ENCODE peak calls at places on chromosome 12, in six cellular contexts. S is NCI-H2107, G is mucosa of gallbladder, U is heart left ventricle, J is HuH-7.5, Q is NCI-H510A. L is an unnamed sample.

GRCh38 chr12:67957383-67957782 is 31.9 kb upstream of the IFNG-AS1 start:
- DNase-seq in J (no peak), S (no peak), U (no peak), G (no peak), Q (peak), L (no peak)

GRCh38 chr12:119835068-119835467 is 42.1 kb downstream of the CIT start:
- DNase-seq in S (no peak), J (no peak), Q (no peak), U (no peak), G (no peak), L (peak)

GRCh38 chr12:17352164-17352563 is 737.8 kb downstream of the RERGL start:
- DNase-seq in Q (no peak), G (no peak), J (no peak), S (no peak), U (no peak), L (no peak)

GRCh38 chr12:54306925-54307731 is 6.3 kb upstream of the NFE2 start:
- DNase-seq in Q (no peak), G (peak), S (no peak), J (no peak), U (peak), L (peak)

GRCh38 chr12:57793920-57794319 is 11.3 kb downstream of the TSFM start:
- DNase-seq in J (no peak), S (no peak), G (no peak), Q (no peak), U (no peak), L (peak)

GRCh38 chr12:41514050-41514449 is 325.9 kb downstream of the PDZRN4 start:
- DNase-seq in Q (peak), G (no peak), S (peak), J (no peak), U (no peak), L (no peak)

GRCh38 chr12:115481141-115481540 is 796.4 kb downstream of the MED13L start:
- DNase-seq in J (no peak), Q (no peak), S (no peak), U (no peak), G (no peak), L (peak)

GRCh38 chr12:49296034-49296835 is 1.3 kb downstream of the PRPH start:
- DNase-seq in U (peak), S (no peak), J (peak), Q (peak), G (no peak), L (no peak)

GRCh38 chr12:56338643-56339422 is at the start of gene IL23A:
- DNase-seq in G (no peak), J (no peak), U (no peak), S (peak), Q (peak), L (no peak)